ENCODE peak calls at places on chromosomes 2 and 18, in five cellular contexts. K is fibroblast of lung; H is stimulated activated CD4-positive, alpha-beta T cell treated with anti-CD3 and anti-CD28 coated beads, Interleukin-15, amount 100 ng/mL, for 1 hour; F is hippocampal formation; Q is activated T-cell treated with anti-CD3 and anti-CD28 coated beads for 1 hour. X is an unnamed sample.

GRCh38 chr2:68925298-68925885 is 27.3 kb downstream of the GKN2 start:
- DNase-seq in K (peak; percentile 60), H (no peak), F (peak; percentile 6), Q (peak; percentile 29), X (no peak)

GRCh38 chr2:237697586-237698337 is 70.4 kb downstream of the LRRFIP1 start:
- DNase-seq in K (no peak), H (no peak), F (no peak), Q (no peak), X (no peak)

GRCh38 chr18:9673296-9674251 is 34.5 kb upstream of the RAB31 start:
- DNase-seq in K (peak; percentile 83), H (no peak), F (peak; percentile 21), Q (no peak), X (no peak)

GRCh38 chr18:5693637-5694175 is 149.9 kb upstream of the EPB41L3 start:
- DNase-seq in K (peak; percentile 1), H (no peak), F (no peak), Q (no peak), X (peak; percentile 15)

GRCh38 chr2:45836316-45836715 is 184.8 kb downstream of the PRKCE start:
- DNase-seq in K (no peak), H (no peak), F (no peak), Q (no peak), X (no peak)

GRCh38 chr2:200042102-200042735 is 86.8 kb downstream of the MAIP1 start:
- DNase-seq in K (peak; percentile 78), H (no peak), F (no peak), Q (no peak), X (no peak)

GRCh38 chr2:117956036-117956791 is 57.7 kb downstream of the CCDC93 start:
- DNase-seq in K (peak; percentile 22), H (no peak), F (no peak), Q (no peak), X (no peak)

GRCh38 chr2:142693171-142693950 is 184.1 kb upstream of the KYNU start:
- DNase-seq in K (no peak), H (no peak), F (no peak), Q (no peak), X (no peak)

GRCh38 chr2:44954306-44954901 is 12.9 kb downstream of the SIX3 start:
- DNase-seq in K (no peak), H (no peak), F (no peak), Q (no peak), X (no peak)

GRCh38 chr2:134290363-134290762 is 36.5 kb downstream of the MGAT5 start:
- DNase-seq in K (no peak), H (no peak), F (no peak), Q (no peak), X (no peak)

GRCh38 chr2:23698733-23699391 is 228.1 kb downstream of the ATAD2B start:
- DNase-seq in K (peak; percentile 43), H (no peak), F (no peak), Q (no peak), X (no peak)

GRCh38 chr2:199115169-199115568 is 342.6 kb downstream of the SATB2 start:
- DNase-seq in K (no peak), H (no peak), F (no peak), Q (no peak), X (no peak)

GRCh38 chr2:236578980-236579745 is 9.5 kb downstream of the ACKR3 start:
- DNase-seq in K (no peak), H (no peak), F (no peak), Q (no peak), X (no peak)

GRCh38 chr2:199136241-199136640 is 321.5 kb downstream of the SATB2 start:
- DNase-seq in K (no peak), H (no peak), F (no peak), Q (no peak), X (no peak)

GRCh38 chr18:9516437-9517064 is 41.2 kb downstream of the RALBP1 start:
- DNase-seq in K (peak; percentile 72), H (no peak), F (peak; percentile 31), Q (no peak), X (no peak)

X was measured in skeletal muscle cell.